ENCODE peak calls at places on chromosome 14, in ten cellular contexts. J is HCT116, R is endothelial cell of umbilical vein, Y is GM12891, F is SK-N-SH, S is stomach, G is esophagus muscularis mucosa, I is HepG2, U is transverse colon, E is suprapubic skin. X is an unnamed sample.

GRCh38 chr14:72558721-72559120 is 335.2 kb downstream of the DPF3 start:
- DNase-seq in J (no peak), R (peak), Y (no peak), F (no peak), S (no peak), G (no peak), I (no peak), U (no peak), E (no peak), X (no peak)

GRCh38 chr14:34203271-34203722 is 252.4 kb upstream of the EGLN3 start:
- DNase-seq in J (no peak), R (no peak), Y (no peak), F (no peak), S (no peak), G (no peak), I (no peak), U (no peak), E (no peak), X (no peak)

GRCh38 chr14:104135121-104135903 is 3.1 kb upstream of the KIF26A start:
- DNase-seq in J (no peak), R (peak), Y (no peak), F (peak), S (no peak), G (no peak), I (peak), U (no peak), E (peak), X (no peak)

GRCh38 chr14:47675489-47676300 is at the start of gene MDGA2:
- DNase-seq in J (no peak), R (no peak), Y (peak), F (peak), S (no peak), G (no peak), I (no peak), U (no peak), E (no peak), X (no peak)

GRCh38 chr14:76761849-76762616 is 765 bp downstream of the VASH1 start:
- DNase-seq in J (no peak), R (no peak), Y (no peak), F (no peak), S (no peak), G (peak), I (no peak), U (no peak), E (peak), X (no peak)

GRCh38 chr14:50763386-50764007 is 67.5 kb downstream of the NIN start:
- DNase-seq in J (no peak), R (no peak), Y (no peak), F (no peak), S (peak), G (no peak), I (no peak), U (no peak), E (no peak), X (no peak)

GRCh38 chr14:104422301-104423223 is 157.0 kb upstream of the C14orf180 start:
- DNase-seq in J (no peak), R (no peak), Y (no peak), F (peak), S (peak), G (peak), I (no peak), U (no peak), E (peak), X (no peak)

GRCh38 chr14:103444837-103445524 is 59.8 kb downstream of the MARK3 start:
- DNase-seq in J (no peak), R (no peak), Y (no peak), F (peak), S (no peak), G (no peak), I (no peak), U (no peak), E (no peak), X (no peak)

GRCh38 chr14:105091335-105092123 is 26.3 kb upstream of the GPR132 start:
- DNase-seq in J (peak), R (no peak), Y (no peak), F (no peak), S (peak), G (no peak), I (peak), U (peak), E (peak), X (no peak)

GRCh38 chr14:50560929-50561280 is 960 bp downstream of the ATL1 start:
- DNase-seq in J (no peak), R (peak), Y (peak), F (peak), S (peak), G (peak), I (no peak), U (peak), E (peak), X (peak)

GRCh38 chr14:60647081-60647836 is 2.0 kb downstream of the SIX1 start:
- DNase-seq in J (no peak), R (peak), Y (no peak), F (no peak), S (no peak), G (no peak), I (peak), U (no peak), E (no peak), X (no peak)

GRCh38 chr14:23045419-23046357 is 3.7 kb downstream of the PSMB11 start:
- DNase-seq in J (no peak), R (peak), Y (no peak), F (no peak), S (no peak), G (no peak), I (no peak), U (no peak), E (no peak), X (no peak)

GRCh38 chr14:69232388-69232787 is 27.6 kb upstream of the GALNT16 start:
- DNase-seq in J (no peak), R (no peak), Y (no peak), F (no peak), S (no peak), G (no peak), I (no peak), U (no peak), E (no peak), X (no peak)

GRCh38 chr14:95520346-95520745 is 3.9 kb upstream of the SYNE3 start:
- DNase-seq in J (no peak), R (no peak), Y (no peak), F (no peak), S (no peak), G (no peak), I (no peak), U (no peak), E (peak), X (no peak)

GRCh38 chr14:45089813-45090212 is 5.9 kb downstream of the PRPF39 start:
- DNase-seq in J (no peak), R (no peak), Y (no peak), F (no peak), S (no peak), G (no peak), I (no peak), U (no peak), E (no peak), X (no peak)

GRCh38 chr14:84490081-84490480 is 1039.9 kb upstream of the FLRT2 start:
- DNase-seq in J (no peak), R (peak), Y (no peak), F (no peak), S (no peak), G (no peak), I (no peak), U (no peak), E (no peak), X (no peak)

GRCh38 chr14:93240678-93241000 is 33.6 kb downstream of the UBR7 start:
- DNase-seq in J (no peak), R (no peak), Y (no peak), F (no peak), S (no peak), G (no peak), I (no peak), U (no peak), E (no peak), X (no peak)

GRCh38 chr14:40119321-40119720 is 687.1 kb upstream of the FBXO33 start:
- DNase-seq in J (no peak), R (no peak), Y (no peak), F (no peak), S (no peak), G (no peak), I (no peak), U (no peak), E (no peak), X (no peak)

GRCh38 chr14:93892923-93893549 is 34.1 kb upstream of the FAM181A start:
- DNase-seq in J (peak), R (peak), Y (peak), F (peak), S (peak), G (peak), I (peak), U (peak), E (peak), X (peak)

GRCh38 chr14:52033131-52033642 is 35.7 kb downstream of the NID2 start:
- DNase-seq in J (no peak), R (no peak), Y (no peak), F (no peak), S (no peak), G (peak), I (no peak), U (no peak), E (no peak), X (no peak)

GRCh38 chr14:58085877-58086276 is 66.1 kb downstream of the ARMH4 start:
- DNase-seq in J (no peak), R (no peak), Y (no peak), F (no peak), S (no peak), G (no peak), I (no peak), U (no peak), E (no peak), X (no peak)

GRCh38 chr14:91854327-91854934 is 12.9 kb downstream of the TC2N start:
- DNase-seq in J (no peak), R (no peak), Y (no peak), F (no peak), S (no peak), G (no peak), I (no peak), U (no peak), E (no peak), X (no peak)

GRCh38 chr14:96741151-96741977 is 55.8 kb upstream of the VRK1 start:
- DNase-seq in J (no peak), R (peak), Y (peak), F (peak), S (peak), G (no peak), I (no peak), U (peak), E (no peak), X (peak)

GRCh38 chr14:39419272-39419671 is 13.0 kb downstream of the FBXO33 start:
- DNase-seq in J (no peak), R (no peak), Y (no peak), F (peak), S (no peak), G (no peak), I (peak), U (no peak), E (no peak), X (no peak)

GRCh38 chr14:104818714-104819161 is 17.8 kb downstream of the ZBTB42 start:
- DNase-seq in J (no peak), R (no peak), Y (no peak), F (no peak), S (peak), G (no peak), I (no peak), U (no peak), E (peak), X (no peak)

GRCh38 chr14:65867333-65867732 is 454.8 kb downstream of the FUT8 start:
- DNase-seq in J (no peak), R (no peak), Y (no peak), F (no peak), S (no peak), G (no peak), I (no peak), U (no peak), E (no peak), X (no peak)

GRCh38 chr14:95323361-95323760 is 3.7 kb upstream of the CLMN start:
- DNase-seq in J (no peak), R (no peak), Y (no peak), F (no peak), S (no peak), G (no peak), I (no peak), U (no peak), E (no peak), X (no peak)

GRCh38 chr14:63496837-63497400 is 46.3 kb downstream of the PPP2R5E start:
- DNase-seq in J (no peak), R (peak), Y (no peak), F (no peak), S (no peak), G (no peak), I (no peak), U (no peak), E (no peak), X (no peak)

GRCh38 chr14:47044841-47045240 is 393.3 kb upstream of the RPL10L start:
- DNase-seq in J (no peak), R (peak), Y (no peak), F (no peak), S (peak), G (no peak), I (no peak), U (no peak), E (no peak), X (no peak)

GRCh38 chr14:103535081-103535890 is 6.3 kb downstream of the TRMT61A start:
- DNase-seq in J (no peak), R (no peak), Y (no peak), F (no peak), S (no peak), G (no peak), I (no peak), U (no peak), E (no peak), X (no peak)

GRCh38 chr14:78414172-78414571 is 244.0 kb downstream of the NRXN3 start:
- DNase-seq in J (no peak), R (no peak), Y (no peak), F (no peak), S (no peak), G (no peak), I (no peak), U (no peak), E (no peak), X (no peak)

GRCh38 chr14:66121859-66122258 is 364.3 kb upstream of the CCDC196 start:
- DNase-seq in J (no peak), R (no peak), Y (no peak), F (no peak), S (no peak), G (no peak), I (no peak), U (no peak), E (no peak), X (no peak)

GRCh38 chr14:76696791-76697190 is 64.5 kb upstream of the VASH1 start:
- DNase-seq in J (no peak), R (no peak), Y (no peak), F (no peak), S (no peak), G (peak), I (no peak), U (no peak), E (no peak), X (no peak)

GRCh38 chr14:94239416-94239815 is 53.7 kb downstream of the SERPINA10 start:
- DNase-seq in J (no peak), R (no peak), Y (no peak), F (no peak), S (no peak), G (no peak), I (no peak), U (no peak), E (no peak), X (no peak)

GRCh38 chr14:42806909-42807315 is 1200.2 kb downstream of the LRFN5 start:
- DNase-seq in J (no peak), R (no peak), Y (no peak), F (no peak), S (no peak), G (no peak), I (no peak), U (no peak), E (no peak), X (no peak)

GRCh38 chr14:96204151-96205058 is at the start of gene BDKRB2:
- DNase-seq in J (peak), R (peak), Y (no peak), F (peak), S (peak), G (no peak), I (peak), U (peak), E (peak), X (no peak)

GRCh38 chr14:94476018-94476417 is at the start of gene SERPINA9:
- DNase-seq in J (no peak), R (no peak), Y (no peak), F (no peak), S (no peak), G (no peak), I (no peak), U (no peak), E (peak), X (no peak)

GRCh38 chr14:74018704-74019407 is at the start of the genes BBOF1 and ENTPD5:
- DNase-seq in J (peak), R (peak), Y (peak), F (peak), S (peak), G (peak), I (peak), U (peak), E (peak), X (peak)
- TF ChIP-seq POLR2AphosphoS5 in J (peak), R (peak), Y (peak), F (peak), S (peak), G (peak), I (peak), U (peak), E (no peak), X (no peak)

DNA sequence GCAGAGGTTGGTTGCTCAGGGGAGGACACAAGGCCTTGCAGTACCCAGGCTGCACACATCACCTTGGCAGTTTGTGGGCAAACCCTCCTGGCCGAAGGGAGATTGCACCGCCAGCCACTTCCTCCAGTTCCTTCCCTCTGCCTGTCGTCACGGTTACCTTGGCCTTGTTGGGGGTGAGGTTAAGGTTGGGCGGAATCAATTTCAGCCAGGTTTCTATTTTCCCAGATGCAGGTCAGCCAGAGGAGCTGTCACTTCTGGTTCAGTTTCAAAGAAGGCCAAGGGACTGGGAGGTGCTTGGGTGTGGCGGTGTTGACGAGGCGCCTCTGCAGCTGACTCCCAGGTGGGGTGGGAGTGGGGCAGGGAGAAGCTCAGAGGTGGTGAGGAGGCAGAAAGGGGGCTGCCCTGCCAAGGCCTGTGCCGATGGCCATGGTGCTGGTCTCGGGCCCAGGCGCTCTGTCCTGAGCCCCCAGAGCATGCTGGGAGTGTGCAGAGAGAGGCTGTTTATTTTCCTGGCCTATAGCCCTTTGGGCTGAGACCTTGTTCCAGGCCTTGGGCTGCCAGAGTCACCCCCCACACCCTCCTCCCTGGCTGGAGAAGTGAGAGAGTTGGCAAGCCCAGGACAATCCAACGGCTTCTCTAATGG is 31.4 kb downstream of the JDP2 start:
- DNase-seq in J (no peak), R (no peak), Y (no peak), F (no peak), S (peak), G (no peak), I (no peak), U (peak), E (no peak), X (no peak)
- TF ChIP-seq POLR2AphosphoS5 in J (no peak), R (no peak), Y (no peak), F (no peak), S (peak), G (no peak), I (no peak), U (peak), E (no peak), X (no peak)

DNA sequence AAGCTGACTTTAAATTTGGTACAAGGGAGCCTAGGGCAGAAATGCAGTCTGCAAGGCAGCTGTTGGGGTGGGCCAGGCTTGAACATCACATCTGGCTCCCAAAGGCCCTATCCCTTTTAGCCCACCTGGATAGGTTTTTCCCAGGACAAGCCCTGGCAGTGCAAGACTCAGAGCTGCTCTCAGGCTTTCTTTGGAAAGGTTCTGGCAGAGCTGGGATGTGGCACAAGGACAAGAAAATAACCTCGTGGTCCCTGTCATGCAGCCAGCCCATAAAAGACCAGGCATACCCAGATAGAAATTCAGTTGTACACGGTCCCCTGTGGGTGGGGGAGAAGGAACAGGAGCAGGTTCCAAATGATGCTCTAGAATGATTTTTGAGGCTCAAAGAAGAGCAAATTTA is 206.9 kb downstream of the TTC7B start:
- DNase-seq in J (no peak), R (no peak), Y (no peak), F (no peak), S (no peak), G (no peak), I (no peak), U (no peak), E (no peak), X (no peak)
- TF ChIP-seq POLR2AphosphoS5 in J (no peak), R (no peak), Y (no peak), F (no peak), S (no peak), G (no peak), I (no peak), U (no peak), E (no peak), X (no peak)

GRCh38 chr14:75094896-75095295 is 25.5 kb downstream of the ZC2HC1C start:
- DNase-seq in J (no peak), R (no peak), Y (no peak), F (no peak), S (no peak), G (no peak), I (no peak), U (no peak), E (no peak), X (no peak)

GRCh38 chr14:75095690-75096089 is 26.2 kb downstream of the ZC2HC1C start:
- DNase-seq in J (no peak), R (no peak), Y (no peak), F (no peak), S (no peak), G (no peak), I (no peak), U (no peak), E (no peak), X (no peak)

GRCh38 chr14:75091251-75091650 is 21.8 kb downstream of the ZC2HC1C start:
- DNase-seq in J (no peak), R (no peak), Y (no peak), F (no peak), S (no peak), G (no peak), I (no peak), U (no peak), E (no peak), X (no peak)

GRCh38 chr14:75090353-75090752 is 20.9 kb downstream of the ZC2HC1C start:
- DNase-seq in J (no peak), R (peak), Y (no peak), F (no peak), S (no peak), G (no peak), I (no peak), U (no peak), E (no peak), X (no peak)

GRCh38 chr14:75092698-75093097 is 23.3 kb downstream of the ZC2HC1C start:
- DNase-seq in J (no peak), R (no peak), Y (no peak), F (no peak), S (no peak), G (no peak), I (no peak), U (no peak), E (no peak), X (no peak)
- TF ChIP-seq POLR2AphosphoS5 in J (no peak), R (no peak), Y (no peak), F (no peak), S (no peak), G (no peak), I (no peak), U (no peak), E (no peak), X (no peak)

DNA sequence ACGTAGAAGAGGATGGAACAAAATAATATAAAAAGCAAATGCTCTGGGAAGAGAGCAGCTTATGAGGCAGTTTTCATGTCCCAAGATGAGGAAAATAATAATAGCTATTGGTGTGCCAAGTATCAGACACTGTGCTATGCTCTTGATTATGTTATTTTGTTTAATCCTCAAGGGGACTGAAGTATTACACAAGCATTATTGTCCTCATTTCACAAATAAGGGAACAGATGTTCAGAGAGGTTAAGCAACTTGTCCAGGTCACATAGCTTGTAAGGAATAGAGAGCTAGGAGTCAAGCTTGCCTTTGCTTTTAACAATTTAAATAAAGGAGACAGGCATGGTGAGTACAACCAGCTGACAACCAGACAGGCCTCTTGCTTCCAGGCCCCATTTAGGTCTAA is 26.9 kb upstream of the LTBP2 start:
- DNase-seq in J (no peak), R (no peak), Y (no peak), F (no peak), S (no peak), G (no peak), I (no peak), U (no peak), E (no peak), X (no peak)
- TF ChIP-seq POLR2AphosphoS5 in J (no peak), R (no peak), Y (no peak), F (no peak), S (no peak), G (peak), I (no peak), U (peak), E (no peak), X (no peak)